ENCODE peak calls at places on chromosome 3, in six cellular contexts. One of them, this sample, is unnamed.

GRCh38 chr3:112770026-112770626 is 76.5 kb downstream of the CD200R1L start:
- DNase-seq in fibroblast of lung: peak
- DNase-seq in left ventricle myocardium inferior: peak
- DNase-seq in SK-N-SH: no peak
- DNase-seq in T-helper 1 cell: no peak
- DNase-seq in GM12865: peak
- DNase-seq in this sample: no peak

GRCh38 chr3:133138017-133138416 is 99.8 kb downstream of the TMEM108 start:
- DNase-seq in fibroblast of lung: no peak
- DNase-seq in left ventricle myocardium inferior: no peak
- DNase-seq in SK-N-SH: no peak
- DNase-seq in T-helper 1 cell: no peak
- DNase-seq in GM12865: peak
- DNase-seq in this sample: no peak

GRCh38 chr3:149967067-149967685 is 3.5 kb downstream of the PFN2 start:
- DNase-seq in fibroblast of lung: peak
- DNase-seq in left ventricle myocardium inferior: no peak
- DNase-seq in SK-N-SH: no peak
- DNase-seq in T-helper 1 cell: no peak
- DNase-seq in GM12865: peak
- DNase-seq in this sample: peak

GRCh38 chr3:67090472-67090871 is 92.4 kb downstream of the KBTBD8 start:
- DNase-seq in fibroblast of lung: peak
- DNase-seq in left ventricle myocardium inferior: no peak
- DNase-seq in SK-N-SH: no peak
- DNase-seq in T-helper 1 cell: no peak
- DNase-seq in GM12865: no peak
- DNase-seq in this sample: no peak

GRCh38 chr3:128549283-128550112 is 56.5 kb upstream of the GATA2 start:
- DNase-seq in fibroblast of lung: peak
- DNase-seq in left ventricle myocardium inferior: peak
- DNase-seq in SK-N-SH: peak
- DNase-seq in T-helper 1 cell: no peak
- DNase-seq in GM12865: no peak
- DNase-seq in this sample: no peak

GRCh38 chr3:23761440-23761896 is 44.3 kb upstream of the UBE2E1 start:
- DNase-seq in fibroblast of lung: peak
- DNase-seq in left ventricle myocardium inferior: no peak
- DNase-seq in SK-N-SH: no peak
- DNase-seq in T-helper 1 cell: no peak
- DNase-seq in GM12865: peak
- DNase-seq in this sample: peak

GRCh38 chr3:182436547-182436946 is 356.8 kb upstream of the ATP11B start:
- DNase-seq in fibroblast of lung: no peak
- DNase-seq in left ventricle myocardium inferior: no peak
- DNase-seq in SK-N-SH: no peak
- DNase-seq in T-helper 1 cell: no peak
- DNase-seq in GM12865: no peak
- DNase-seq in this sample: no peak

GRCh38 chr3:171962137-171962720 is 77.1 kb upstream of the FNDC3B start:
- DNase-seq in fibroblast of lung: no peak
- DNase-seq in left ventricle myocardium inferior: no peak
- DNase-seq in SK-N-SH: no peak
- DNase-seq in T-helper 1 cell: no peak
- DNase-seq in GM12865: no peak
- DNase-seq in this sample: no peak

This sample was measured in SK-N-DZ.